ENCODE peak calls at places on chromosomes 4 and X, in eight cellular contexts. One of them, this sample, is unnamed.

GRCh38 chr4:48342559-48342878 is 1.2 kb downstream of the SLAIN2 start:
- DNase-seq in endothelial cell of umbilical vein: peak; percentile 10
- DNase-seq in cardiac muscle cell: no peak
- DNase-seq in IMR-90: no peak
- DNase-seq in HFF-Myc: no peak
- DNase-seq in lower lobe of right lung: no peak
- DNase-seq in WTC11: no peak
- DNase-seq in body of pancreas: no peak
- DNase-seq in this sample: peak; percentile 23

GRCh38 chr4:84529169-84529751 is 30.2 kb upstream of the NKX6-1 start:
- DNase-seq in endothelial cell of umbilical vein: peak; percentile 29
- DNase-seq in cardiac muscle cell: peak; percentile 40
- DNase-seq in IMR-90: peak; percentile 11
- DNase-seq in HFF-Myc: peak; percentile 1
- DNase-seq in lower lobe of right lung: no peak
- DNase-seq in WTC11: no peak
- DNase-seq in body of pancreas: no peak
- DNase-seq in this sample: peak; percentile 27

GRCh38 chrX:130467936-130468335 is 66.1 kb downstream of the RBMX2 start:
- DNase-seq in endothelial cell of umbilical vein: no peak
- DNase-seq in cardiac muscle cell: no peak
- DNase-seq in IMR-90: no peak
- DNase-seq in HFF-Myc: no peak
- DNase-seq in lower lobe of right lung: no peak
- DNase-seq in WTC11: no peak
- DNase-seq in body of pancreas: no peak
- DNase-seq in this sample: no peak

GRCh38 chr4:13483142-13484044 is 747 bp downstream of the RAB28 start:
- DNase-seq in endothelial cell of umbilical vein: peak; percentile 77
- DNase-seq in cardiac muscle cell: peak; percentile 79
- DNase-seq in IMR-90: peak; percentile 74
- DNase-seq in HFF-Myc: peak; percentile 26
- DNase-seq in lower lobe of right lung: no peak
- DNase-seq in WTC11: peak; percentile 50
- DNase-seq in body of pancreas: no peak
- DNase-seq in this sample: no peak

GRCh38 chr4:116702949-116703348 is 382.4 kb downstream of the TRAM1L1 start:
- DNase-seq in endothelial cell of umbilical vein: peak; percentile 26
- DNase-seq in cardiac muscle cell: no peak
- DNase-seq in IMR-90: no peak
- DNase-seq in HFF-Myc: no peak
- DNase-seq in lower lobe of right lung: no peak
- DNase-seq in WTC11: no peak
- DNase-seq in body of pancreas: no peak
- DNase-seq in this sample: peak; percentile 13

GRCh38 chr4:54568184-54568583 is 89.6 kb upstream of the KIT start:
- DNase-seq in endothelial cell of umbilical vein: no peak
- DNase-seq in cardiac muscle cell: peak; percentile 49
- DNase-seq in IMR-90: peak; percentile 83
- DNase-seq in HFF-Myc: peak; percentile 16
- DNase-seq in lower lobe of right lung: no peak
- DNase-seq in WTC11: no peak
- DNase-seq in body of pancreas: no peak
- DNase-seq in this sample: no peak

GRCh38 chr4:94757192-94758140 is at the start of gene BMPR1B:
- DNase-seq in endothelial cell of umbilical vein: peak; percentile 75
- DNase-seq in cardiac muscle cell: peak; percentile 70
- DNase-seq in IMR-90: peak; percentile 67
- DNase-seq in HFF-Myc: no peak
- DNase-seq in lower lobe of right lung: no peak
- DNase-seq in WTC11: peak; percentile 24
- DNase-seq in body of pancreas: peak; percentile 25
- DNase-seq in this sample: peak; percentile 29

GRCh38 chr4:52873861-52874343 is 11.8 kb downstream of the RASL11B start:
- DNase-seq in endothelial cell of umbilical vein: no peak
- DNase-seq in cardiac muscle cell: peak; percentile 67
- DNase-seq in IMR-90: no peak
- DNase-seq in HFF-Myc: no peak
- DNase-seq in lower lobe of right lung: no peak
- DNase-seq in WTC11: peak; percentile 72
- DNase-seq in body of pancreas: no peak
- DNase-seq in this sample: no peak

GRCh38 chrX:2135421-2135820 is 365.4 kb downstream of the DHRSX start:
- DNase-seq in endothelial cell of umbilical vein: no peak
- DNase-seq in cardiac muscle cell: no peak
- DNase-seq in IMR-90: no peak
- DNase-seq in HFF-Myc: no peak
- DNase-seq in lower lobe of right lung: no peak
- DNase-seq in WTC11: no peak
- DNase-seq in body of pancreas: no peak
- DNase-seq in this sample: no peak

GRCh38 chr4:87025614-87026041 is 90.8 kb downstream of the AFF1 start:
- DNase-seq in endothelial cell of umbilical vein: no peak
- DNase-seq in cardiac muscle cell: no peak
- DNase-seq in IMR-90: no peak
- DNase-seq in HFF-Myc: no peak
- DNase-seq in lower lobe of right lung: no peak
- DNase-seq in WTC11: no peak
- DNase-seq in body of pancreas: no peak
- DNase-seq in this sample: no peak

GRCh38 chr4:41146716-41147506 is 67.4 kb downstream of the APBB2 start:
- DNase-seq in endothelial cell of umbilical vein: peak; percentile 53
- DNase-seq in cardiac muscle cell: peak; percentile 46
- DNase-seq in IMR-90: peak; percentile 54
- DNase-seq in HFF-Myc: no peak
- DNase-seq in lower lobe of right lung: no peak
- DNase-seq in WTC11: no peak
- DNase-seq in body of pancreas: no peak
- DNase-seq in this sample: no peak

GRCh38 chr4:40058121-40058520 is 1.5 kb downstream of the N4BP2 start:
- DNase-seq in endothelial cell of umbilical vein: no peak
- DNase-seq in cardiac muscle cell: no peak
- DNase-seq in IMR-90: no peak
- DNase-seq in HFF-Myc: no peak
- DNase-seq in lower lobe of right lung: no peak
- DNase-seq in WTC11: no peak
- DNase-seq in body of pancreas: no peak
- DNase-seq in this sample: no peak

GRCh38 chrX:40058719-40059118 is 39.0 kb downstream of the BCOR start:
- DNase-seq in endothelial cell of umbilical vein: no peak
- DNase-seq in cardiac muscle cell: no peak
- DNase-seq in IMR-90: no peak
- DNase-seq in HFF-Myc: no peak
- DNase-seq in lower lobe of right lung: peak; percentile 57
- DNase-seq in WTC11: no peak
- DNase-seq in body of pancreas: peak; percentile 50
- DNase-seq in this sample: no peak

GRCh38 chrX:39438603-39439602 is 637.6 kb downstream of the MID1IP1 start:
- DNase-seq in endothelial cell of umbilical vein: no peak
- DNase-seq in cardiac muscle cell: no peak
- DNase-seq in IMR-90: no peak
- DNase-seq in HFF-Myc: no peak
- DNase-seq in lower lobe of right lung: no peak
- DNase-seq in WTC11: peak; percentile 18
- DNase-seq in body of pancreas: no peak
- DNase-seq in this sample: no peak

GRCh38 chrX:109585488-109585887 is 39.5 kb downstream of the KCNE5 start:
- DNase-seq in endothelial cell of umbilical vein: no peak
- DNase-seq in cardiac muscle cell: no peak
- DNase-seq in IMR-90: no peak
- DNase-seq in HFF-Myc: no peak
- DNase-seq in lower lobe of right lung: no peak
- DNase-seq in WTC11: no peak
- DNase-seq in body of pancreas: no peak
- DNase-seq in this sample: no peak

GRCh38 chrX:48854898-48855297 is 19.5 kb upstream of the PCSK1N start:
- DNase-seq in endothelial cell of umbilical vein: no peak
- DNase-seq in cardiac muscle cell: peak; percentile 11
- DNase-seq in IMR-90: no peak
- DNase-seq in HFF-Myc: no peak
- DNase-seq in lower lobe of right lung: no peak
- DNase-seq in WTC11: peak; percentile 20
- DNase-seq in body of pancreas: no peak
- DNase-seq in this sample: no peak

GRCh38 chr4:88655226-88655625 is 42.4 kb downstream of the NAP1L5 start:
- DNase-seq in endothelial cell of umbilical vein: no peak
- DNase-seq in cardiac muscle cell: no peak
- DNase-seq in IMR-90: no peak
- DNase-seq in HFF-Myc: no peak
- DNase-seq in lower lobe of right lung: no peak
- DNase-seq in WTC11: no peak
- DNase-seq in body of pancreas: no peak
- DNase-seq in this sample: no peak

GRCh38 chrX:153598541-153599191 is at the start of gene CCNQ:
- DNase-seq in endothelial cell of umbilical vein: peak; percentile 26
- DNase-seq in cardiac muscle cell: peak; percentile 32
- DNase-seq in IMR-90: peak; percentile 10
- DNase-seq in HFF-Myc: no peak
- DNase-seq in lower lobe of right lung: peak; percentile 53
- DNase-seq in WTC11: peak; percentile 22
- DNase-seq in body of pancreas: peak; percentile 33
- DNase-seq in this sample: peak; percentile 35

GRCh38 chr4:773214-773613 is 52.7 kb downstream of the CPLX1 start:
- DNase-seq in endothelial cell of umbilical vein: no peak
- DNase-seq in cardiac muscle cell: no peak
- DNase-seq in IMR-90: no peak
- DNase-seq in HFF-Myc: no peak
- DNase-seq in lower lobe of right lung: peak; percentile 39
- DNase-seq in WTC11: no peak
- DNase-seq in body of pancreas: no peak
- DNase-seq in this sample: no peak

GRCh38 chr4:76830612-76831474 is 67.1 kb downstream of the SOWAHB start:
- DNase-seq in endothelial cell of umbilical vein: peak; percentile 98
- DNase-seq in cardiac muscle cell: peak; percentile 85
- DNase-seq in IMR-90: peak; percentile 92
- DNase-seq in HFF-Myc: peak; percentile 91
- DNase-seq in lower lobe of right lung: no peak
- DNase-seq in WTC11: no peak
- DNase-seq in body of pancreas: peak; percentile 83
- DNase-seq in this sample: no peak

GRCh38 chr4:74474345-74475099 is 29.6 kb downstream of the AREG start:
- DNase-seq in endothelial cell of umbilical vein: peak; percentile 44
- DNase-seq in cardiac muscle cell: peak; percentile 9
- DNase-seq in IMR-90: peak; percentile 77
- DNase-seq in HFF-Myc: no peak
- DNase-seq in lower lobe of right lung: no peak
- DNase-seq in WTC11: no peak
- DNase-seq in body of pancreas: peak; percentile 62
- DNase-seq in this sample: no peak

DNA sequence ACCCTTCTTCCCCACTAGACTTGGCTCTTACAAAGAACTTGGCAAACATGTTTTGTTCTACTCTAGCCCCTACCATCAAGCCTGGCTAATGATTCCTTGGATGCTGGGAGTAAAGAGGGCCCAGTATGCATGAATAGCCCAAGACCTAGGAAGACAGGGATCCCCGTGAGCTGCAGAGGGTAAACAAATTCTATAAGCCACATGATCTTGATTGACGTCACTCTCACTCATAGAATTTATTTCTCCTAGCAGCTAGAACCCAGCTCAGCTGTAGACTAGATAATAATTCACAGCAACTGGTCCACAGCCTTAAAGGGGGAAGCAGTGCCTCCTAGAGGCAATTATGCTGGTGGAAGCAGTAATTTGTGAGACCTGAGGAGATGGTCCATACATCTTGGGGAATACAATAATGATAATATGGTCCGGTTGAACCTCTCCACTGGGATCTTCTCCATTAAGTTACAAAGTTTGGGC is 16.1 kb upstream of the USO1 start:
- DNase-seq in endothelial cell of umbilical vein: no peak
- DNase-seq in cardiac muscle cell: no peak
- DNase-seq in IMR-90: no peak
- DNase-seq in HFF-Myc: no peak
- DNase-seq in lower lobe of right lung: no peak
- DNase-seq in WTC11: peak; percentile 23
- DNase-seq in body of pancreas: no peak
- DNase-seq in this sample: no peak
- TF ChIP-seq CTCF in endothelial cell of umbilical vein: peak; percentile 6
- TF ChIP-seq CTCF in cardiac muscle cell: peak; percentile 38
- TF ChIP-seq CTCF in IMR-90: peak; percentile 13
- TF ChIP-seq CTCF in HFF-Myc: peak; percentile 25
- TF ChIP-seq CTCF in lower lobe of right lung: peak; percentile 47
- TF ChIP-seq CTCF in WTC11: peak; percentile 17
- TF ChIP-seq CTCF in body of pancreas: peak; percentile 9
- TF ChIP-seq CTCF in this sample: no peak

GRCh38 chrX:46376246-46376885 is 168.9 kb downstream of the ZNF674 start:
- DNase-seq in endothelial cell of umbilical vein: peak; percentile 80
- DNase-seq in cardiac muscle cell: peak; percentile 72
- DNase-seq in IMR-90: peak; percentile 48
- DNase-seq in HFF-Myc: peak; percentile 12
- DNase-seq in lower lobe of right lung: no peak
- DNase-seq in WTC11: peak; percentile 11
- DNase-seq in body of pancreas: peak; percentile 17
- DNase-seq in this sample: no peak
- TF ChIP-seq CTCF in endothelial cell of umbilical vein: peak; percentile 32
- TF ChIP-seq CTCF in cardiac muscle cell: peak; percentile 44
- TF ChIP-seq CTCF in IMR-90: peak; percentile 45
- TF ChIP-seq CTCF in HFF-Myc: peak; percentile 32
- TF ChIP-seq CTCF in lower lobe of right lung: peak; percentile 28
- TF ChIP-seq CTCF in WTC11: no peak
- TF ChIP-seq CTCF in body of pancreas: no peak
- TF ChIP-seq CTCF in this sample: no peak

GRCh38 chr4:72954811-72955210 is 114.7 kb downstream of the COX18 start:
- DNase-seq in endothelial cell of umbilical vein: no peak
- DNase-seq in cardiac muscle cell: no peak
- DNase-seq in IMR-90: no peak
- DNase-seq in HFF-Myc: no peak
- DNase-seq in lower lobe of right lung: no peak
- DNase-seq in WTC11: no peak
- DNase-seq in body of pancreas: no peak
- DNase-seq in this sample: no peak
- TF ChIP-seq CTCF in endothelial cell of umbilical vein: no peak
- TF ChIP-seq CTCF in cardiac muscle cell: no peak
- TF ChIP-seq CTCF in IMR-90: no peak
- TF ChIP-seq CTCF in HFF-Myc: no peak
- TF ChIP-seq CTCF in lower lobe of right lung: no peak
- TF ChIP-seq CTCF in WTC11: no peak
- TF ChIP-seq CTCF in body of pancreas: no peak
- TF ChIP-seq CTCF in this sample: no peak

GRCh38 chrX:131739823-131740222 is 195.9 kb downstream of the OR13H1 start:
- DNase-seq in endothelial cell of umbilical vein: peak; percentile 6
- DNase-seq in cardiac muscle cell: no peak
- DNase-seq in IMR-90: no peak
- DNase-seq in HFF-Myc: no peak
- DNase-seq in lower lobe of right lung: no peak
- DNase-seq in WTC11: no peak
- DNase-seq in body of pancreas: no peak
- DNase-seq in this sample: no peak

GRCh38 chrX:131729295-131729694 is 185.4 kb downstream of the OR13H1 start:
- DNase-seq in endothelial cell of umbilical vein: no peak
- DNase-seq in cardiac muscle cell: no peak
- DNase-seq in IMR-90: peak; percentile 88
- DNase-seq in HFF-Myc: no peak
- DNase-seq in lower lobe of right lung: no peak
- DNase-seq in WTC11: no peak
- DNase-seq in body of pancreas: peak; percentile 93
- DNase-seq in this sample: no peak

GRCh38 chrX:131735127-131735526 is 191.3 kb downstream of the OR13H1 start:
- DNase-seq in endothelial cell of umbilical vein: no peak
- DNase-seq in cardiac muscle cell: no peak
- DNase-seq in IMR-90: no peak
- DNase-seq in HFF-Myc: no peak
- DNase-seq in lower lobe of right lung: no peak
- DNase-seq in WTC11: no peak
- DNase-seq in body of pancreas: no peak
- DNase-seq in this sample: no peak

GRCh38 chrX:131734621-131735020 is 190.7 kb downstream of the OR13H1 start:
- DNase-seq in endothelial cell of umbilical vein: no peak
- DNase-seq in cardiac muscle cell: no peak
- DNase-seq in IMR-90: peak; percentile 81
- DNase-seq in HFF-Myc: no peak
- DNase-seq in lower lobe of right lung: no peak
- DNase-seq in WTC11: no peak
- DNase-seq in body of pancreas: peak; percentile 92
- DNase-seq in this sample: no peak
- TF ChIP-seq CTCF in endothelial cell of umbilical vein: no peak
- TF ChIP-seq CTCF in cardiac muscle cell: no peak
- TF ChIP-seq CTCF in IMR-90: peak; percentile 44
- TF ChIP-seq CTCF in HFF-Myc: no peak
- TF ChIP-seq CTCF in lower lobe of right lung: no peak
- TF ChIP-seq CTCF in WTC11: no peak
- TF ChIP-seq CTCF in body of pancreas: no peak
- TF ChIP-seq CTCF in this sample: no peak

This sample was measured in GM20000.